ENCODE peak calls at places on chromosomes 11 and 22, in nine cellular contexts. N is GM23338; J is K562; Q is CD8-positive, alpha-beta T cell; H is CD8-positive, alpha-beta memory T cell; R is HCT116; P is endodermal cell; S is left ventricle myocardium inferior; U is Peyer's patch. K is an unnamed sample. For H3K4me1, the result is how much of the 10 kb centered on the place peaks cover.

GRCh38 chr11:122071680-122072321 is 44.2 kb downstream of the BLID start:
- DNase-seq in Q (no peak), R (no peak), N (peak), U (no peak), P (no peak), H (no peak), J (no peak), S (no peak), K (no peak)

GRCh38 chr22:42915980-42916765 is 59.1 kb upstream of the ARFGAP3 start:
- DNase-seq in S (no peak), H (no peak), U (no peak), R (no peak), N (peak), Q (no peak), P (peak), J (no peak), K (no peak)

GRCh38 chr11:134616048-134616447 is 204.0 kb upstream of the B3GAT1 start:
- DNase-seq in P (no peak), R (no peak), Q (no peak), J (no peak), H (no peak), U (no peak), S (no peak), N (no peak), K (no peak)

GRCh38 chr11:119431523-119431922 is 8.6 kb upstream of the THY1 start:
- DNase-seq in J (no peak), S (no peak), P (no peak), N (no peak), U (no peak), H (no peak), Q (no peak), R (no peak), K (no peak)

GRCh38 chr11:3796346-3796745 is 1.0 kb downstream of the NUP98 start:
- DNase-seq in P (no peak), R (no peak), S (no peak), J (no peak), U (no peak), N (peak), Q (no peak), H (no peak), K (no peak)

GRCh38 chr11:45339754-45340519 is 53.8 kb upstream of the SYT13 start:
- DNase-seq in J (peak), H (peak), Q (peak), U (peak), S (peak), R (peak), P (peak), N (peak), K (peak)

GRCh38 chr11:72519220-72519881 is 85.0 kb upstream of the CLPB start:
- DNase-seq in N (no peak), J (no peak), Q (no peak), R (no peak), H (peak), S (no peak), P (no peak), U (no peak), K (no peak)

GRCh38 chr22:35629406-35630234 is 12.5 kb upstream of the MB start:
- DNase-seq in J (peak), U (peak), N (peak), S (no peak), Q (no peak), R (peak), P (peak), H (no peak), K (peak)

GRCh38 chr22:46937185-46937584 is 174.7 kb downstream of the TBC1D22A start:
- DNase-seq in Q (no peak), N (no peak), J (no peak), P (no peak), S (no peak), R (no peak), U (no peak), H (no peak), K (no peak)

GRCh38 chr22:46935506-46936377 is 173.3 kb downstream of the TBC1D22A start:
- DNase-seq in S (no peak), Q (no peak), H (no peak), J (peak), P (peak), N (no peak), R (no peak), U (peak), K (no peak)

GRCh38 chr22:46936378-46936916 is 174.0 kb downstream of the TBC1D22A start:
- DNase-seq in P (no peak), J (no peak), R (no peak), S (no peak), N (no peak), U (no peak), H (no peak), Q (no peak), K (peak)

GRCh38 chr22:46934746-46935491 is 172.5 kb downstream of the TBC1D22A start:
- DNase-seq in Q (no peak), J (peak), U (peak), P (peak), H (no peak), R (peak), S (no peak), N (no peak), K (peak)

DNA sequence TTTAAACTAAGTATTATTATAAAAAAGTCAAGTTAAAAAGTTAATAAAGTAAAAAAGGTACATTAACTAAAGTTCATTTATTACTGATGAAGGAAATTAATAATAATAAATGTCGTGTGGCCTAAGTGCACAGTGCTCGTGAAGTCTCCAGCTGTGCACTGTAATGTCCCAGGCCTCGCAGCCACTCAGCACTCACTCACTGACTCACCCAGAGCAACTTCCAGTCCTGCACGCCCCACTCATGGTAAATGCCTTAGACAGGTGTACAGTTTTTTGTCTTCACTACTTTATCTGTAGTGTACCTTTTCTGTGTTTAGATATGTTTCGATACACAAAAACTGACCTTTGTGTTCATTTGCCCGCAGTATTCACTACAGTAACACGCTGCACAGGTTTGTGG is 175.5 kb downstream of the TBC1D22A start:
- DNase-seq in N (no peak), H (no peak), S (no peak), U (no peak), J (no peak), Q (no peak), R (no peak), P (no peak), K (no peak)
- H3K4me1 ChIP-seq in N (under half), H (under half), S (under half), U (under half), J (under half), Q (under half), R (under half), P (under half), K (under half)

DNA sequence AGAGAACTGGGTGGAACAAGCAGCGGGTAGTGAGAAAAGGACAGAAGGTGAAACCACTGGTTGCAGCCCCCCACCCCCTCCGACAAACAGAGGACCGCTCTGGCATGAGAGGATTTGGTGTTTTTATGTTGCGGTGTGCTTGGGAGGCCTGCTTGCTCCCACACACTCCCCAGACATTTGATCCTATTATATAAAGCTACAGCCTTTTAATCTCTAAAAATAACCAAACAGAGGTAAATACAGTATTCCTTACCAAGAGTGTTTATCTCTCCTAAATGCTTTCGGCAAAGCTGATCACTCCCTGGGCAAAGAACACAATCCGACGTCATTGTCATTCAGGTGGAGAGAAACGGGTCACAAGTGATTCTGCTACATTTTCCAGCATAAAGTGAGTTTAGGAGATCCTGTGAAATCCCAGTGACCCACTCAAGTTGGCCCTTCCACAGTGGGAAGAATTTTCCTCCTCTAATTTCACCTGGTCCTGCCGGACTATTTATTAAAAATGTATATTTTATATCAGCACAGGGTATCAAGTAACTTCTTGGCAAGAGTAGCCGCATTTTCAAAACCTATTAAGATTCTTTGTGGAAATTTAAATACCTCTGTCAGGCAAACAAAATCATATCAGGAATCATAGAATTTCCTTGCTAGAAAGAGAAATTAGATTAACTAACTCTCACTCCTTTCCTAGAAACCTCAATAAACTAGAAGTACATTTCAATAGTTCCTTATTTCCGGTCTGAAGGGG is 9.9 kb downstream of the MN1 start:
- DNase-seq in P (no peak), H (no peak), R (no peak), Q (no peak), J (no peak), S (no peak), N (no peak), U (no peak), K (no peak)
- H3K27ac ChIP-seq in P (peak), H (no peak), R (no peak), Q (no peak), J (no peak), S (peak), N (no peak), U (peak), K (peak)

DNA sequence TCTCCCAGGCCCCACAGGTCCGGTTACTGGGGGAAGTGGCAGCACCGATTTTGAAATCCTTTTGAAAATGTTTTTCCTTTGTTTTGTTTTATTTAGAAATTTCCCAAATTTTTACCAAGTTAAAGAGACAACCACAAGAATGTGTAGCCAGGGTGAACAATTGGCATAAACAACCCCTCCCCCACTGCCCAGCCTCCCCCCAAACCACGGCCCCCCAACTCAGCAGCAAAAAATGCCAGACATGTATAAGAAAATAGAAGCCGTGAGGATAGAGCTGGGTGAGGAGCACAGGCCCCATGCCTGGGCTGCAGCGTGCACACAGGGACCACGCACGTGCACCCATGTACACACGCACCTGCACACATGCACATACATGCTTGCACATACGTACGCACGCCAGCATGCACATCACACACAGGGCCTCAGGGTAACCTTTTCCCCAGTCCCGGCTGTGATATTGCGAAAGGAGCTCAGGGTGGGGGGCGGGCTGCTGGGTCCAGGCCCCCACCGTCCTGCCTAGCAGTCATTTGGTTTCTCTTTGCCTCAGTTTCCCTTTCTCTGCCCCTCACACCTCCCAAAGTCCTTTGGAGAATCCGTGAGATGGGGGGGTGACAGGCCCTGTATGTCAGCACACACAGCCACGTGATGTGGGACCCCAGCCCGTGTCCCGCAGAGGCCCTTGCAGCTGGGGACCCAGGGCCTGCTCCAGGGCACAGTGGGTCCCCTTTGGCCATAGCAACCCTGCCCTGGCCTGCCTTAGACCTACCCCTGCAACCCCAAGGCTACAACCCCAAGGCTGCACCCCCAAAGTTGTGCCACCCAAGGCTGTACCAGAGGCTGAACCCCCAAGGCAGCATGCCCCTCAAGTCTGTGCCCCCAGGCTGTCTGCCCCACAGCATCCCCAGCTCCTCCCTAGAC is 42.9 kb downstream of the IGF2 start:
- DNase-seq in S (no peak), Q (no peak), P (no peak), J (no peak), H (no peak), N (no peak), U (peak), R (no peak), K (peak)
- H3K4me1 ChIP-seq in S (half or more), Q (under half), P (under half), J (under half), H (under half), N (under half), U (under half), R (under half), K (under half)

DNA sequence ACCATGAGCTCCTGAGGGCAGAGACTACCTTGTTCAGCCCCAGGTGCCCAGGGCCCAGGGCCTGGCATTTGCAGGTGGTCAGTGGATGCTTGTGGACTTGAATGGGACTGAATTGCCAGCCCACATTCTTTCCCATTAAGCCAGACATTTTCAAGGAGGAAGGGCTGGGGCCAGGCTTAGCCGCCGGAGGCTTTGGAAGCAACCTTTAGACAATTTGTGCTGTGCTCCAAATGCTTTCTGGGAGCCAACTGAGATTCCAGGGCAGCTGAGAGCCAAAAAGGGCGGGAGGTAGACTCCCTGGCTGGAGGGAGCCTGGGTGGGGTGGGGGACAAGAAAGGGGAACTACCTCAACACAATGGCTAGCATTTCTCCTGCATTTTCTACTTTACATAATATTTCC is 54.8 kb upstream of the TIMP3 start:
- DNase-seq in H (no peak), J (no peak), Q (no peak), P (no peak), R (no peak), S (peak), N (no peak), U (no peak), K (no peak)
- H3K27ac ChIP-seq in H (no peak), J (no peak), Q (no peak), P (no peak), R (no peak), S (peak), N (no peak), U (no peak), K (no peak)

DNA sequence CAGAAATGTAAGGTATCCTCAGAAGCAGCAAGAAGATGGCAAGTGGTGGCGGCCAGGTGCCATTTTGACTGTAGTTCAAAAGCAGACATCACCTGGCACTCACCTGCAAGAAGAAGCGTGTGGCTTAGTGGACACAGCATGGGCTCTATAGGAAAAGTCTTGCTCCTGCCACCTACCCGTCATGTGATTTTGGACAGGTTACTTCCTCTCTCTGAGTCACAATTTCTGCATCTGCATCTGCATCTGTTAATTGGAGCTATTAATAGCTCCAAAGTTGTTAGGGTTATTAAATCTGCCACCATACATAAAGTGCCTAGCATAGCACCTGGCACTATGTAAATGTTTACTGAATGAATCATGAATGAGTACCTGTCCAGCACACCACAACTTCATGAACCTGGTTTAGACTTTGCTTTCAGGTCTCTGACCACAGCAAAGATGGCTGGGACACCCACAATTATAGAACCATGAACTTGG is 16.8 kb downstream of the RAB30 start:
- DNase-seq in R (no peak), U (peak), Q (no peak), H (no peak), J (no peak), P (no peak), S (no peak), N (no peak), K (no peak)
- H3K4me1 ChIP-seq in R (under half), U (under half), Q (under half), H (under half), J (under half), P (under half), S (half or more), N (under half), K (under half)

GRCh38 chr11:47433991-47434786 is 8.0 kb upstream of the PSMC3 start:
- DNase-seq in S (no peak), U (no peak), P (no peak), R (no peak), Q (no peak), N (no peak), J (no peak), H (no peak), K (no peak)

GRCh38 chr11:47430524-47430923 is 4.3 kb upstream of the PSMC3 start:
- DNase-seq in S (no peak), Q (no peak), R (no peak), H (no peak), U (no peak), P (no peak), N (no peak), J (no peak), K (no peak)

GRCh38 chr11:47433157-47433556 is 6.9 kb upstream of the PSMC3 start:
- DNase-seq in S (no peak), R (no peak), P (no peak), N (no peak), J (no peak), H (no peak), Q (no peak), U (no peak), K (no peak)

GRCh38 chr11:47435687-47436086 is 9.4 kb upstream of the PSMC3 start:
- DNase-seq in Q (no peak), U (no peak), N (no peak), S (no peak), R (no peak), J (no peak), H (no peak), P (no peak), K (no peak)

GRCh38 chr11:47431356-47432083 is 5.3 kb upstream of the PSMC3 start:
- DNase-seq in Q (no peak), H (no peak), J (no peak), R (no peak), P (no peak), N (no peak), S (no peak), U (no peak), K (no peak)
- H3K27ac ChIP-seq in Q (no peak), H (no peak), J (no peak), R (no peak), P (no peak), N (no peak), S (no peak), U (no peak), K (no peak)

DNA sequence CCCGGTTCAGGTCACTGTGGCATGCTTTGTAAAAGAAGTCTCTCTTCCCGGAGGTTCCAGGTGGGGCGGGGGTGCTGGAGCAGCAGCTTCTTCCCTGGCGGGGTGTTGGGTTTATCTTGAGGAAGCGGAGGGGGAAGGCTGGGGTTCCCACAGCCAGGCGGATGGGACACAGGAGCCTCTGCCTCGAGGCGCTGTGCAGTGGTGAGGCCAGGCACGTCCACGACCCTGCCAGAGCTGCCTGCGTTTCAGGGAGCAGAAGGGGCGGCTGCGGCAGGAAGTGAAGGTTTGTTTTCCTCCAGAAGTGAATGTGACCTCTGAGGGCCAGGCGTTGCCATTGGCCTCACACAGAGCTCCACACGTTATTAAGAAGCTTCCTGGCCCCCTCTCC is 20.1 kb upstream of the ADORA2A start:
- DNase-seq in U (no peak), N (peak), S (no peak), Q (no peak), J (no peak), H (no peak), R (no peak), P (no peak), K (no peak)
- H3K4me1 ChIP-seq in U (under half), N (under half), S (half or more), Q (under half), J (under half), H (under half), R (under half), P (under half), K (under half)

K was measured in aorta.